ENCODE peak calls at places on chromosomes 12 and 14, in six cellular contexts. V, L, Z, R, F and K are unnamed samples.

GRCh38 chr12:6089041-6089823 is 35.2 kb downstream of the VWF start:
- DNase-seq in V (no peak), L (no peak), Z (no peak), R (no peak), F (no peak), K (peak)

GRCh38 chr12:4114986-4115385 is 158.6 kb upstream of the CCND2 start:
- DNase-seq in V (no peak), L (no peak), Z (no peak), R (no peak), F (no peak), K (no peak)

GRCh38 chr12:2544213-2544612 is 250.6 kb upstream of the FKBP4 start:
- DNase-seq in V (no peak), L (no peak), Z (no peak), R (no peak), F (no peak), K (no peak)

GRCh38 chr12:45648070-45648469 is 81.4 kb upstream of the ARID2 start:
- DNase-seq in V (no peak), L (no peak), Z (peak), R (no peak), F (no peak), K (peak)

GRCh38 chr12:104360988-104361707 is 57.6 kb downstream of the EID3 start:
- DNase-seq in V (no peak), L (no peak), Z (no peak), R (no peak), F (no peak), K (peak)

GRCh38 chr12:63495974-63496373 is 172.3 kb downstream of the DPY19L2 start:
- DNase-seq in V (no peak), L (no peak), Z (no peak), R (no peak), F (no peak), K (no peak)

GRCh38 chr14:77980475-77981321 is 180.8 kb downstream of the ADCK1 start:
- DNase-seq in V (no peak), L (no peak), Z (peak), R (no peak), F (no peak), K (peak)

GRCh38 chr14:96748371-96748770 is 48.8 kb upstream of the VRK1 start:
- DNase-seq in V (no peak), L (no peak), Z (no peak), R (no peak), F (peak), K (no peak)

GRCh38 chr12:76311796-76312195 is 36.4 kb downstream of the BBS10 start:
- DNase-seq in V (no peak), L (no peak), Z (no peak), R (no peak), F (no peak), K (no peak)

GRCh38 chr12:79983969-79984629 is 49.2 kb upstream of the PPP1R12A start:
- DNase-seq in V (no peak), L (peak), Z (no peak), R (no peak), F (no peak), K (no peak)

GRCh38 chr12:79782197-79782890 is 91.6 kb upstream of the PAWR start:
- DNase-seq in V (no peak), L (no peak), Z (no peak), R (no peak), F (no peak), K (no peak)

GRCh38 chr12:25051583-25052190 is 102.8 kb upstream of the BCAT1 start:
- DNase-seq in V (peak), L (no peak), Z (no peak), R (no peak), F (no peak), K (no peak)

GRCh38 chr12:124369055-124369900 is 74.4 kb downstream of the RFLNA start:
- DNase-seq in V (no peak), L (no peak), Z (peak), R (peak), F (peak), K (peak)

GRCh38 chr14:100592461-100592871 is 5.2 kb upstream of the BEGAIN start:
- DNase-seq in V (no peak), L (no peak), Z (no peak), R (peak), F (no peak), K (no peak)

GRCh38 chr14:90161129-90161528 is 95.2 kb upstream of the PSMC1 start:
- DNase-seq in V (no peak), L (no peak), Z (no peak), R (no peak), F (no peak), K (no peak)

GRCh38 chr12:62600038-62600437 is 133.4 kb downstream of the MON2 start:
- DNase-seq in V (no peak), L (no peak), Z (no peak), R (no peak), F (no peak), K (no peak)

GRCh38 chr14:75200451-75200850 is 24.0 kb upstream of the TMED10 start:
- DNase-seq in V (no peak), L (no peak), Z (peak), R (no peak), F (no peak), K (peak)

GRCh38 chr14:104316121-104316722 is 177.8 kb downstream of the KIF26A start:
- DNase-seq in V (no peak), L (no peak), Z (peak), R (no peak), F (no peak), K (no peak)

GRCh38 chr14:41606249-41607118 is at the start of gene LRFN5:
- DNase-seq in V (no peak), L (no peak), Z (no peak), R (peak), F (peak), K (no peak)

GRCh38 chr12:52836042-52836466 is 1.9 kb upstream of the KRT79 start:
- DNase-seq in V (no peak), L (no peak), Z (no peak), R (no peak), F (no peak), K (no peak)

GRCh38 chr14:34161351-34162169 is 210.7 kb upstream of the EGLN3 start:
- DNase-seq in V (no peak), L (no peak), Z (no peak), R (no peak), F (no peak), K (no peak)

GRCh38 chr12:123532021-123532420 is 1.5 kb downstream of the RILPL1 start:
- DNase-seq in V (no peak), L (no peak), Z (no peak), R (no peak), F (peak), K (no peak)

GRCh38 chr12:62873116-62873825 is 61.7 kb downstream of the PPM1H start:
- DNase-seq in V (no peak), L (no peak), Z (no peak), R (no peak), F (no peak), K (no peak)

GRCh38 chr12:25817166-25817565 is 141.3 kb upstream of the RASSF8 start:
- DNase-seq in V (no peak), L (no peak), Z (no peak), R (no peak), F (no peak), K (no peak)

GRCh38 chr12:49796155-49796554 is 32.1 kb downstream of the NCKAP5L start:
- DNase-seq in V (no peak), L (no peak), Z (no peak), R (no peak), F (no peak), K (no peak)

GRCh38 chr12:108174641-108175040 is 45.6 kb downstream of the WSCD2 start:
- DNase-seq in V (no peak), L (no peak), Z (no peak), R (no peak), F (no peak), K (no peak)

GRCh38 chr12:121345151-121345810 is 6.9 kb downstream of the ANAPC5 start:
- DNase-seq in V (no peak), L (no peak), Z (no peak), R (no peak), F (no peak), K (no peak)

GRCh38 chr14:101134851-101135486 is 231.4 kb upstream of the RTL1 start:
- DNase-seq in V (no peak), L (no peak), Z (peak), R (no peak), F (no peak), K (no peak)

GRCh38 chr14:25049559-25050493 is at the start of gene STXBP6:
- DNase-seq in V (peak), L (peak), Z (peak), R (peak), F (peak), K (peak)

GRCh38 chr12:2179953-2180736 is 127.4 kb downstream of the CACNA1C start:
- DNase-seq in V (no peak), L (peak), Z (peak), R (peak), F (peak), K (peak)

GRCh38 chr12:6062427-6063378 is 61.8 kb downstream of the VWF start:
- DNase-seq in V (peak), L (peak), Z (peak), R (peak), F (no peak), K (peak)

GRCh38 chr12:42180990-42181611 is 36.4 kb upstream of the GXYLT1 start:
- DNase-seq in V (no peak), L (no peak), Z (no peak), R (no peak), F (no peak), K (no peak)

GRCh38 chr14:24179961-24180726 is 8.3 kb downstream of the REC8 start:
- DNase-seq in V (no peak), L (no peak), Z (no peak), R (no peak), F (no peak), K (no peak)

GRCh38 chr14:98167253-98167652 is 1104.7 kb downstream of the BCL11B start:
- DNase-seq in V (no peak), L (no peak), Z (no peak), R (no peak), F (no peak), K (no peak)

GRCh38 chr14:67491741-67492504 is 3.4 kb upstream of the TMEM229B start:
- DNase-seq in V (no peak), L (no peak), Z (no peak), R (no peak), F (no peak), K (peak)

GRCh38 chr12:51217133-51217967 is 512 bp downstream of the POU6F1 start:
- DNase-seq in V (peak), L (peak), Z (peak), R (peak), F (peak), K (peak)

GRCh38 chr14:21796912-21797311 is 123.3 kb upstream of the OR4E1 start:
- DNase-seq in V (no peak), L (no peak), Z (no peak), R (no peak), F (no peak), K (no peak)

GRCh38 chr12:84091642-84092041 is 821.0 kb downstream of the SLC6A15 start:
- DNase-seq in V (no peak), L (no peak), Z (no peak), R (no peak), F (no peak), K (no peak)

DNA sequence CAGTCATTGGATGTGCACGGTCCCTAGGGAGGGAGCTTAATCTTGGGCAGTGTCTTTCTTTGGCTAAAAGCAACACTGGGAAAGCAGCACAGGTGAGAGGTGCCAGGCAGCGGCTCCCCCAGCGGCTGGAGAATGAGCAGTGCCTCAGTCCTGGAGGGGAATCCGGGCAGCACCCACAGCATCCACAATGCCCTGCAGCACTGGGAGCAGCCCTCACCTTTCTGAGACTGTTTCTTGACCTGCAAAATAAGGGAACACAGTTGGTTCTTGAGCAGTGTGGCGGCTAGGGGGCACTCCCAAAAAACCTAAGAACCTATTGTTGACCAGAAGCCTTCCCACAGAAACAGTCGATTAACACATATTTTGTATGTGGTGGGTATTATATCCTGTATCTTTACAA is 75.8 kb downstream of the SINHCAF start:
- DNase-seq in V (no peak), L (no peak), Z (no peak), R (no peak), F (no peak), K (no peak)
- TF ChIP-seq POLR2A in V (no peak), L (no peak), Z (no peak), R (no peak), F (no peak), K (no peak)

DNA sequence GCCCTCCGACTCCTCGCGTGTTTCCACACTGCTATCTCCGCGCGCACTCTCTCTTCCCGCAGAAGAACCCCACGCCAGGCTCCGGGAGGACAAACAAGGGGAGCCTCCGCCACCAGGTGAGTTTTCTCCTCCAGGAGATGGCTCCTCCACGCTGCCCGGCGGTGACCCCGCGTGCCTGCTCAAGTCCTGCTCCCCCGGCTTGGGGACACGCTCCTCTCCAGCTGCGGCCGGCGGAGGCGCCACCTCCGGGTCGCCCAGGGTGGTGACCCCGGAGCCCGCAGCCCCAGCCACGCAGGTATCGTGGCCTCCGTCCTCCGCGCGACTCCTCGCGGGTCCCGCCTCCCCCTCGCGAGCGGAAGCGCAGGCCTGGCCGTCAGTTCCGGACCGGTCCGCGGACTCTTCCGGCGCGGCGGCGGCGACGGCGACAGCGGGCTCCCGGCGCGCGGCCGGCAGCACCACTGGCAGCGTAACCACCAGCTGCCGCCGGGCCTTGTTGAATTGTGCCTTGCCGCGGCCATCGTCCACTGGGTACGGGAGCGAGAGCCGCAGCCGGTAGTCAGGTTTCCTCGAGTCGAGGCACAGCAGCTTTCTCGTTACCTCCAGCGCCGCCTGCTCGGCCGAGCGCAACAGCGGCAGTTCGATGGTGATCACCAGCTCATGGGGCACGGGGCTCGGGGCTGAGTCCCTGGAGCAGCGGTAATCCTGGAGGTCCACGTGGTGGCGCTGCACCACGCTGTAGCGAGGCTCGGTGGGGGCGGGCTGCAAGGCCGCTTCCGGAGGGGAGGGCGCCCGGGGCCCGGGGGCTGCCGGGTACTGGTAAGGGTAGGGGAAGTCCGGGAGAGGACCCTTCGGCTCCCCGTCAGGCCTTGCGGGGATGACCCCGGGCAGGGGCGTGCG is 1.1 kb downstream of the DNAAF2 start:
- DNase-seq in V (peak), L (peak), Z (peak), R (peak), F (peak), K (peak)
- TF ChIP-seq POLR2A in V (peak), L (peak), Z (no peak), R (peak), F (no peak), K (peak)

GRCh38 chr12:34022079-34022830 is at the start of gene ALG10:
- DNase-seq in V (peak), L (peak), Z (peak), R (peak), F (peak), K (peak)
- TF ChIP-seq POLR2A in V (peak), L (peak), Z (no peak), R (peak), F (no peak), K (peak)

DNA sequence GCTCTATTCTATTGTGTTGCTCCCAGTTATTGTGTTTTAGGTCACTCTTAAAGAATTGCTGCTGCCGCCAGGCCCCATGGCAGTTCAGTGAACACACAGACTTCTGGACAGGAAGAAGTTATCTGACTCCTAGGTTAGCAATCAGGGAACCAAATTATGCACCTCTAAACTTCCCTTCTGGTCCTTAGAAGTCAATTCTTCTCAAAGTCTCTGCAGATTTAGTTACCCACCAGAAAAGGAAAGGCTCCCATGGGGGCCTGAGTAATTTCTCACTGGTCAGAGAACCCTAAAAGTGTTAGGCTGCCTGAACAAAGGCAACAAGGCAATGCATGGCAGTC is 10.0 kb downstream of the EMP1 start:
- DNase-seq in V (no peak), L (no peak), Z (no peak), R (no peak), F (no peak), K (no peak)
- TF ChIP-seq POLR2A in V (no peak), L (no peak), Z (no peak), R (no peak), F (no peak), K (no peak)

GRCh38 chr12:127459166-127459565 is 807.8 kb upstream of the TMEM132C start:
- DNase-seq in V (no peak), L (no peak), Z (no peak), R (no peak), F (no peak), K (no peak)

GRCh38 chr12:127459687-127460086 is 807.3 kb upstream of the TMEM132C start:
- DNase-seq in V (no peak), L (no peak), Z (no peak), R (no peak), F (no peak), K (no peak)

GRCh38 chr12:127463237-127463636 is 803.7 kb upstream of the TMEM132C start:
- DNase-seq in V (no peak), L (no peak), Z (no peak), R (no peak), F (no peak), K (no peak)

GRCh38 chr12:127455347-127456265 is 811.4 kb upstream of the TMEM132C start:
- DNase-seq in V (no peak), L (no peak), Z (no peak), R (no peak), F (no peak), K (no peak)

GRCh38 chr12:127457726-127458125 is 809.2 kb upstream of the TMEM132C start:
- DNase-seq in V (no peak), L (no peak), Z (no peak), R (no peak), F (no peak), K (no peak)
- TF ChIP-seq POLR2A in V (no peak), L (no peak), Z (no peak), R (no peak), F (no peak), K (no peak)

GRCh38 chr12:69473229-69473628 is 3.0 kb downstream of the FRS2 start:
- DNase-seq in V (no peak), L (no peak), Z (no peak), R (no peak), F (no peak), K (no peak)

GRCh38 chr12:69469854-69470188 is 367 bp upstream of the FRS2 start:
- DNase-seq in V (no peak), L (no peak), Z (no peak), R (no peak), F (no peak), K (no peak)

GRCh38 chr12:69468237-69469026 is 1.8 kb upstream of the FRS2 start:
- DNase-seq in V (no peak), L (no peak), Z (no peak), R (no peak), F (no peak), K (no peak)

GRCh38 chr12:69471667-69472385 is 1.6 kb downstream of the FRS2 start:
- DNase-seq in V (no peak), L (no peak), Z (no peak), R (no peak), F (no peak), K (no peak)

GRCh38 chr12:69470189-69471094 is at the start of gene FRS2:
- DNase-seq in V (peak), L (peak), Z (peak), R (peak), F (peak), K (peak)
- TF ChIP-seq POLR2A in V (peak), L (peak), Z (no peak), R (peak), F (no peak), K (peak)